ENCODE peak calls at places on chromosomes 11 and 22, in eight cellular contexts. Q is HCT116, A is endothelial cell of umbilical vein, C is transverse colon, O is esophagus muscularis mucosa, F is stomach, B is GM23338, U is K562. Y is an unnamed sample. For H3K27me3, the result is how much of the 10 kb centered on the place peaks cover.

GRCh38 chr22:39316440-39317083 is 2.9 kb downstream of the RPL3 start:
- DNase-seq in Q (peak), A (peak), C (peak), O (no peak), F (peak), B (peak), U (no peak), Y (peak)

GRCh38 chr11:102573851-102574250 is 43.3 kb upstream of the MMP7 start:
- DNase-seq in Q (no peak), A (no peak), C (no peak), O (no peak), F (no peak), B (no peak), U (no peak), Y (no peak)

GRCh38 chr11:107590460-107591097 is 368 bp upstream of the ELMOD1 start:
- DNase-seq in Q (no peak), A (no peak), C (no peak), O (no peak), F (no peak), B (peak), U (no peak), Y (no peak)

GRCh38 chr11:69218271-69218682 is 62.5 kb downstream of the SMIM38 start:
- DNase-seq in Q (no peak), A (no peak), C (no peak), O (no peak), F (no peak), B (no peak), U (no peak), Y (no peak)

GRCh38 chr22:24436553-24436952 is 9.2 kb downstream of the ADORA2A start:
- DNase-seq in Q (no peak), A (no peak), C (no peak), O (no peak), F (no peak), B (no peak), U (no peak), Y (no peak)

GRCh38 chr22:28953976-28954880 is 70.9 kb downstream of the ZNRF3 start:
- DNase-seq in Q (no peak), A (no peak), C (no peak), O (no peak), F (no peak), B (no peak), U (no peak), Y (no peak)

GRCh38 chr11:47184711-47185304 is 1.4 kb downstream of the PACSIN3 start:
- DNase-seq in Q (no peak), A (no peak), C (no peak), O (no peak), F (peak), B (peak), U (no peak), Y (no peak)

GRCh38 chr11:44631831-44632230 is 66.4 kb downstream of the CD82 start:
- DNase-seq in Q (no peak), A (no peak), C (no peak), O (no peak), F (peak), B (no peak), U (no peak), Y (no peak)

GRCh38 chr11:43955381-43956118 is 13.1 kb downstream of the C11orf96 start:
- DNase-seq in Q (no peak), A (no peak), C (no peak), O (no peak), F (no peak), B (no peak), U (no peak), Y (no peak)

GRCh38 chr22:28112548-28113043 is 193.5 kb upstream of the PITPNB start:
- DNase-seq in Q (peak), A (peak), C (no peak), O (no peak), F (no peak), B (peak), U (peak), Y (no peak)

GRCh38 chr11:127383026-127383425 is 382.5 kb upstream of the KIRREL3 start:
- DNase-seq in Q (no peak), A (no peak), C (no peak), O (no peak), F (no peak), B (no peak), U (no peak), Y (no peak)

GRCh38 chr11:45926001-45926401 is 3.5 kb downstream of the LARGE2 start:
- DNase-seq in Q (no peak), A (no peak), C (peak), O (no peak), F (no peak), B (no peak), U (no peak), Y (no peak)

GRCh38 chr11:133082851-133083488 is 449.3 kb downstream of the OPCML start:
- DNase-seq in Q (no peak), A (peak), C (peak), O (no peak), F (peak), B (peak), U (peak), Y (peak)

GRCh38 chr11:112182867-112183266 is 7.6 kb downstream of the BCO2 start:
- DNase-seq in Q (no peak), A (no peak), C (no peak), O (no peak), F (no peak), B (no peak), U (no peak), Y (no peak)

GRCh38 chr11:128550967-128551522 is 36.3 kb downstream of the ETS1 start:
- DNase-seq in Q (no peak), A (no peak), C (no peak), O (peak), F (no peak), B (no peak), U (no peak), Y (no peak)

GRCh38 chr11:23280088-23280487 is 419.8 kb upstream of the CCDC179 start:
- DNase-seq in Q (no peak), A (no peak), C (no peak), O (no peak), F (no peak), B (no peak), U (no peak), Y (no peak)

GRCh38 chr11:110478410-110478809 is 48.7 kb downstream of the FDX1 start:
- DNase-seq in Q (no peak), A (no peak), C (no peak), O (no peak), F (no peak), B (peak), U (peak), Y (no peak)

GRCh38 chr22:46710842-46711241 is 27.2 kb downstream of the CERK start:
- DNase-seq in Q (no peak), A (no peak), C (no peak), O (no peak), F (no peak), B (no peak), U (no peak), Y (no peak)

GRCh38 chr11:73795925-73796632 is 8.4 kb downstream of the MRPL48 start:
- DNase-seq in Q (no peak), A (no peak), C (no peak), O (no peak), F (peak), B (peak), U (no peak), Y (no peak)

DNA sequence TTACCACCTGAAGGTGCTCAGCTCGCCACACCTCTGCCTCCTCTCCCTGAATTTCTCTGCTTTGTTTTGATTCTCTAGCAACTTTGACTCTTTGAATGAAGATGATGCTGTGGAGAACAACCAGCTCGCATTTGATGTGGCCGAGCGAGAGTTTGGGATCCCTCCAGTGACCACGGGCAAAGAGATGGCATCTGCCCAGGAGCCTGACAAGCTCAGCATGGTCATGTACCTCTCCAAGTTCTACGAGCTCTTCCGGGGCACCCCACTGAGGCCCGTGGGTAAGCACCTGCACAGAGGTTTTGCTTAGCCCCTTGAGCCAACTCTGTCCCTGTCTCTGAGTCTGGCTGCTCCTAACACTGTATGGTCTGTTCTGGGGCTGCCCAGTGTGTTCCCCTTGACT is 115.7 kb downstream of the MICAL2 start:
- DNase-seq in Q (no peak), A (no peak), C (no peak), O (no peak), F (no peak), B (no peak), U (no peak), Y (no peak)
- H3K27ac ChIP-seq in Q (no peak), A (no peak), C (no peak), O (peak), F (no peak), B (no peak), U (no peak), Y (no peak)

GRCh38 chr11:64642418-64642735 is 51.4 kb downstream of the SLC22A12 start:
- DNase-seq in Q (no peak), A (no peak), C (no peak), O (no peak), F (no peak), B (no peak), U (no peak), Y (no peak)
- H3K27me3 ChIP-seq in Q (under half), A (half or more), C (half or more), O (under half), F (half or more), B (half or more), U (under half), Y (under half)

GRCh38 chr11:30635401-30635989 is 49.3 kb upstream of the MPPED2 start:
- DNase-seq in Q (no peak), A (peak), C (no peak), O (no peak), F (no peak), B (peak), U (no peak), Y (no peak)

GRCh38 chr11:30631148-30631547 is 45.0 kb upstream of the MPPED2 start:
- DNase-seq in Q (no peak), A (no peak), C (no peak), O (no peak), F (no peak), B (no peak), U (no peak), Y (no peak)
- TF ChIP-seq POLR2AphosphoS5 in Q (no peak), A (no peak), C (no peak), O (no peak), F (no peak), B (no peak), U (no peak), Y (no peak)

GRCh38 chr22:37669586-37669985 is 5.8 kb upstream of the LGALS1 start:
- DNase-seq in Q (no peak), A (no peak), C (no peak), O (no peak), F (no peak), B (no peak), U (no peak), Y (no peak)

GRCh38 chr22:37675930-37676571 is 615 bp downstream of the LGALS1 start:
- DNase-seq in Q (no peak), A (peak), C (peak), O (no peak), F (no peak), B (peak), U (no peak), Y (no peak)

GRCh38 chr22:37674248-37674647 is 1.2 kb upstream of the LGALS1 start:
- DNase-seq in Q (no peak), A (no peak), C (no peak), O (no peak), F (no peak), B (no peak), U (no peak), Y (no peak)

GRCh38 chr22:37674951-37675929 is at the start of gene LGALS1:
- DNase-seq in Q (peak), A (peak), C (peak), O (peak), F (peak), B (peak), U (peak), Y (peak)

GRCh38 chr22:37672920-37673453 is 2.4 kb upstream of the LGALS1 start:
- DNase-seq in Q (no peak), A (no peak), C (peak), O (no peak), F (no peak), B (no peak), U (no peak), Y (no peak)
- H3K27ac ChIP-seq in Q (peak), A (no peak), C (peak), O (peak), F (no peak), B (no peak), U (no peak), Y (no peak)

DNA sequence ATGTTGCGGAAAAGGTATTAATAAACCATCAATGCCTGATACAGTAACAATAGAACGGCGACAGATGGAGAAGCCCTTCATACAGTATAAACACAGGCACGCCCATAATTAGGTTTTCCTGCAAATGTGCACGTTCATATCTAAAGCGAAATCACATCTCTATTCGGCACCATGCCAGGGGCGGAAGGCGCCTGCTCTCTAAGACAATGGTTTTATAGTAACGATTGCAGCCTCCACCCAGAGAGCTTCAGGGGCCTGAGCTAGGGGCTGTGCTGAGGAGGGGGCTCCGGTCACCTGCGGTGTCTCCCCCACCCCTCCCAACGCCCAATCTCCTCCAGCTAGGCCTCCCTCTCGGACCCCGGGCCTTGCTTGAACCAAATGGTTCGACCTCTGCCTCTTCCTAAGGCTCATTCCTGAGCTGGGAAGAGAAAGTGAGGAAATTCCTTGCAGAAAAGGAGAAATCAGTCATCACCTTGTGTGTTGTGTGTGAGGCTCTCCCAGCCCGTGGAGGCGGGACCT is 9.6 kb downstream of the KRTAP5-5 start:
- DNase-seq in Q (no peak), A (peak), C (peak), O (no peak), F (peak), B (no peak), U (no peak), Y (no peak)
- H3K27me3 ChIP-seq in Q (under half), A (under half), C (under half), O (under half), F (half or more), B (under half), U (under half), Y (under half)

DNA sequence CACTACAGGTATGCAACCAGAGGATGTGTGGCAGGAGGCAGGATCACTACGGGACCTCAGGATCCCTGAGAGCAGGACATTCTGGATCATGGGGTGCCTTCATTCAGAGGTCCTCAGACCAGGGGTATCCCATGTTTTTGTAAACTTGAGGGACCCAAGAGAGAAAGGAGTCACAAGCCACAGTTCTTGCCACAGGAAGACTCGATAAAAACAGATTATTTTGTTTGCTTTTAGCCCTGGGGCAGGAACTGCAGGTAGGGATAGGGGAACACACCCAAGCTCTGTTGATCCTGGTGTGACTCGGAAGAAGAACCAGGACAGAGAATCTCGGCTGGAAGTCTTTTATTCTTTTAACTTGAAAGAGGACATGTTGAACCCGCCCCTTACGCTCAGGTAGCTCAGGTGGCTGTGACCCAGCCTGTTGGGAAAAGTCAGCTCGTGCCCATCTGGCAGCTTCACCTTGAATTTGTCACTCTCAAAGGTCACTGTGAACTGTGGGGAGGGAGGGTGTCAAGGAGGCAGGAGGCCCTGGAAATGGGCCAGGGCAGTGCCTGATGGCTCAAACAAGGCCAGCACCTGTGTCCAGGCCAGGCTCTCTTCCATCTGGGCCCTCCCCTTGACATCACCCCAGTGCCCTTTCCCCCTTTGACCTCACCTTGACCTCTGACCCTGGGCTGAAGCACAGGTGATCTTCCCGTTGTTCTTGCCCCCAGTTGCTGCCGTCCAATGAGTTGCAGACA is 9.8 kb downstream of the LGALS2 start:
- DNase-seq in Q (no peak), A (no peak), C (peak), O (no peak), F (peak), B (peak), U (peak), Y (no peak)
- TF ChIP-seq POLR2AphosphoS5 in Q (peak), A (peak), C (peak), O (no peak), F (peak), B (no peak), U (peak), Y (no peak)

DNA sequence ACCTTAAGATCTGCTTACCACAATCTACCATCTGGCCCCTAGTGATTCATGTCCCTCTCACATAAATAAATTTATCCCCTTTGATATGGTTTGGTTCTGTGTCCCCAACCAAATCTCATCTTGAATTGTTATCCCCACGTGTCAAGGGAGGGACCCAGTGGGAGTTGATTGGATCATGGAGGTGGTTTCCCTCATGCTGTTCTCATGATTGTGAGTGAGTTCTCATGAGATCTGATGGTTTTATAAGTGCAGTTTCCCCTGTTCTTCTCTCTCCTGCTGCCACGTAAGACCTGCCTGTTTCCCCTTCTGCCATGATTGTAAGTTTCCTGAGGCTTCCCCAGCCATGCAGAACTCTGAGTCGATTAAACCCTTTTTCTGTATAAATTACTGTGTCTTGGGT is 37.2 kb downstream of the OR2AG2 start:
- DNase-seq in Q (no peak), A (no peak), C (no peak), O (no peak), F (no peak), B (no peak), U (no peak), Y (no peak)
- H3K27ac ChIP-seq in Q (no peak), A (no peak), C (no peak), O (no peak), F (no peak), B (no peak), U (no peak), Y (no peak)